ENCODE peak calls at places on chromosomes 7 and 10, in eight cellular contexts. One of them, this sample, is unnamed.

GRCh38 chr7:158057446-158057845 is 530.2 kb downstream of the PTPRN2 start:
- DNase-seq in posterior cingulate gyrus: peak; percentile 2
- DNase-seq in choroid plexus epithelial cell: no peak
- DNase-seq in H4: no peak
- DNase-seq in stimulated activated CD8-positive, alpha-beta memory T cell treated with anti-CD3 and anti-CD28 coated beads, Interleukin-2, amount 100 ng/mL, for 48 hours: no peak
- DNase-seq in stimulated activated CD4-positive, alpha-beta T cell treated with anti-CD3 and anti-CD28 coated beads, Interleukin-4, amount 100 ng/mL, for 24 hours: no peak
- DNase-seq in tibial artery: no peak
- DNase-seq in activated T-helper 1 cell treated with anti-CD3 and anti-CD28 coated beads, Interleukin-2, amount 50 U/mL, for 16 hours: no peak
- DNase-seq in this sample: no peak

GRCh38 chr7:111098011-111098925 is 7.3 kb downstream of the LRRN3 start:
- DNase-seq in stimulated activated CD8-positive, alpha-beta memory T cell treated with anti-CD3 and anti-CD28 coated beads, Interleukin-2, amount 100 ng/mL, for 48 hours: no peak
- DNase-seq in activated T-helper 1 cell treated with anti-CD3 and anti-CD28 coated beads, Interleukin-2, amount 50 U/mL, for 16 hours: peak; percentile 12
- DNase-seq in tibial artery: no peak
- DNase-seq in H4: peak; percentile 59
- DNase-seq in stimulated activated CD4-positive, alpha-beta T cell treated with anti-CD3 and anti-CD28 coated beads, Interleukin-4, amount 100 ng/mL, for 24 hours: peak; percentile 69
- DNase-seq in posterior cingulate gyrus: no peak
- DNase-seq in choroid plexus epithelial cell: peak; percentile 80
- DNase-seq in this sample: peak; percentile 83

GRCh38 chr7:101390901-101391301 is 28.2 kb downstream of the COL26A1 start:
- DNase-seq in activated T-helper 1 cell treated with anti-CD3 and anti-CD28 coated beads, Interleukin-2, amount 50 U/mL, for 16 hours: no peak
- DNase-seq in stimulated activated CD8-positive, alpha-beta memory T cell treated with anti-CD3 and anti-CD28 coated beads, Interleukin-2, amount 100 ng/mL, for 48 hours: peak; percentile 7
- DNase-seq in posterior cingulate gyrus: no peak
- DNase-seq in H4: peak; percentile 31
- DNase-seq in tibial artery: no peak
- DNase-seq in stimulated activated CD4-positive, alpha-beta T cell treated with anti-CD3 and anti-CD28 coated beads, Interleukin-4, amount 100 ng/mL, for 24 hours: peak; percentile 10
- DNase-seq in choroid plexus epithelial cell: peak; percentile 68
- DNase-seq in this sample: peak; percentile 63

GRCh38 chr10:124681091-124681490 is 63.1 kb downstream of the FAM53B start:
- DNase-seq in tibial artery: no peak
- DNase-seq in choroid plexus epithelial cell: no peak
- DNase-seq in posterior cingulate gyrus: no peak
- DNase-seq in H4: no peak
- DNase-seq in stimulated activated CD8-positive, alpha-beta memory T cell treated with anti-CD3 and anti-CD28 coated beads, Interleukin-2, amount 100 ng/mL, for 48 hours: no peak
- DNase-seq in stimulated activated CD4-positive, alpha-beta T cell treated with anti-CD3 and anti-CD28 coated beads, Interleukin-4, amount 100 ng/mL, for 24 hours: no peak
- DNase-seq in activated T-helper 1 cell treated with anti-CD3 and anti-CD28 coated beads, Interleukin-2, amount 50 U/mL, for 16 hours: no peak
- DNase-seq in this sample: no peak

GRCh38 chr10:69726850-69727249 is 74.9 kb upstream of the COL13A1 start:
- DNase-seq in stimulated activated CD8-positive, alpha-beta memory T cell treated with anti-CD3 and anti-CD28 coated beads, Interleukin-2, amount 100 ng/mL, for 48 hours: no peak
- DNase-seq in posterior cingulate gyrus: no peak
- DNase-seq in choroid plexus epithelial cell: no peak
- DNase-seq in tibial artery: no peak
- DNase-seq in stimulated activated CD4-positive, alpha-beta T cell treated with anti-CD3 and anti-CD28 coated beads, Interleukin-4, amount 100 ng/mL, for 24 hours: no peak
- DNase-seq in H4: no peak
- DNase-seq in activated T-helper 1 cell treated with anti-CD3 and anti-CD28 coated beads, Interleukin-2, amount 50 U/mL, for 16 hours: no peak
- DNase-seq in this sample: no peak

GRCh38 chr7:157830331-157830730 is 493.5 kb downstream of the DNAJB6 start:
- DNase-seq in activated T-helper 1 cell treated with anti-CD3 and anti-CD28 coated beads, Interleukin-2, amount 50 U/mL, for 16 hours: no peak
- DNase-seq in H4: no peak
- DNase-seq in posterior cingulate gyrus: no peak
- DNase-seq in stimulated activated CD4-positive, alpha-beta T cell treated with anti-CD3 and anti-CD28 coated beads, Interleukin-4, amount 100 ng/mL, for 24 hours: no peak
- DNase-seq in stimulated activated CD8-positive, alpha-beta memory T cell treated with anti-CD3 and anti-CD28 coated beads, Interleukin-2, amount 100 ng/mL, for 48 hours: no peak
- DNase-seq in choroid plexus epithelial cell: no peak
- DNase-seq in tibial artery: no peak
- DNase-seq in this sample: no peak

GRCh38 chr7:30984359-30985107 is 20.8 kb downstream of the GHRHR start:
- DNase-seq in H4: peak; percentile 93
- DNase-seq in choroid plexus epithelial cell: peak; percentile 14
- DNase-seq in stimulated activated CD4-positive, alpha-beta T cell treated with anti-CD3 and anti-CD28 coated beads, Interleukin-4, amount 100 ng/mL, for 24 hours: no peak
- DNase-seq in activated T-helper 1 cell treated with anti-CD3 and anti-CD28 coated beads, Interleukin-2, amount 50 U/mL, for 16 hours: no peak
- DNase-seq in stimulated activated CD8-positive, alpha-beta memory T cell treated with anti-CD3 and anti-CD28 coated beads, Interleukin-2, amount 100 ng/mL, for 48 hours: no peak
- DNase-seq in posterior cingulate gyrus: no peak
- DNase-seq in tibial artery: no peak
- DNase-seq in this sample: no peak

GRCh38 chr10:91610444-91610843 is 22.4 kb downstream of the PPP1R3C start:
- DNase-seq in choroid plexus epithelial cell: no peak
- DNase-seq in stimulated activated CD4-positive, alpha-beta T cell treated with anti-CD3 and anti-CD28 coated beads, Interleukin-4, amount 100 ng/mL, for 24 hours: no peak
- DNase-seq in H4: no peak
- DNase-seq in stimulated activated CD8-positive, alpha-beta memory T cell treated with anti-CD3 and anti-CD28 coated beads, Interleukin-2, amount 100 ng/mL, for 48 hours: no peak
- DNase-seq in posterior cingulate gyrus: no peak
- DNase-seq in activated T-helper 1 cell treated with anti-CD3 and anti-CD28 coated beads, Interleukin-2, amount 50 U/mL, for 16 hours: no peak
- DNase-seq in tibial artery: no peak
- DNase-seq in this sample: no peak

GRCh38 chr7:101426303-101427011 is 63.8 kb downstream of the COL26A1 start:
- DNase-seq in activated T-helper 1 cell treated with anti-CD3 and anti-CD28 coated beads, Interleukin-2, amount 50 U/mL, for 16 hours: no peak
- DNase-seq in posterior cingulate gyrus: no peak
- DNase-seq in choroid plexus epithelial cell: no peak
- DNase-seq in H4: no peak
- DNase-seq in stimulated activated CD8-positive, alpha-beta memory T cell treated with anti-CD3 and anti-CD28 coated beads, Interleukin-2, amount 100 ng/mL, for 48 hours: no peak
- DNase-seq in tibial artery: no peak
- DNase-seq in stimulated activated CD4-positive, alpha-beta T cell treated with anti-CD3 and anti-CD28 coated beads, Interleukin-4, amount 100 ng/mL, for 24 hours: no peak
- DNase-seq in this sample: no peak

GRCh38 chr7:70193514-70193913 is 595.2 kb downstream of the AUTS2 start:
- DNase-seq in H4: peak; percentile 40
- DNase-seq in stimulated activated CD8-positive, alpha-beta memory T cell treated with anti-CD3 and anti-CD28 coated beads, Interleukin-2, amount 100 ng/mL, for 48 hours: no peak
- DNase-seq in activated T-helper 1 cell treated with anti-CD3 and anti-CD28 coated beads, Interleukin-2, amount 50 U/mL, for 16 hours: no peak
- DNase-seq in stimulated activated CD4-positive, alpha-beta T cell treated with anti-CD3 and anti-CD28 coated beads, Interleukin-4, amount 100 ng/mL, for 24 hours: no peak
- DNase-seq in tibial artery: no peak
- DNase-seq in choroid plexus epithelial cell: peak; percentile 40
- DNase-seq in posterior cingulate gyrus: no peak
- DNase-seq in this sample: no peak

GRCh38 chr10:125802131-125802530 is 20.9 kb downstream of the UROS start:
- DNase-seq in stimulated activated CD4-positive, alpha-beta T cell treated with anti-CD3 and anti-CD28 coated beads, Interleukin-4, amount 100 ng/mL, for 24 hours: no peak
- DNase-seq in stimulated activated CD8-positive, alpha-beta memory T cell treated with anti-CD3 and anti-CD28 coated beads, Interleukin-2, amount 100 ng/mL, for 48 hours: no peak
- DNase-seq in choroid plexus epithelial cell: no peak
- DNase-seq in posterior cingulate gyrus: no peak
- DNase-seq in activated T-helper 1 cell treated with anti-CD3 and anti-CD28 coated beads, Interleukin-2, amount 50 U/mL, for 16 hours: no peak
- DNase-seq in tibial artery: no peak
- DNase-seq in H4: no peak
- DNase-seq in this sample: no peak

GRCh38 chr7:5082806-5083205 is 37.1 kb downstream of the RBAK start:
- DNase-seq in choroid plexus epithelial cell: no peak
- DNase-seq in posterior cingulate gyrus: no peak
- DNase-seq in H4: no peak
- DNase-seq in stimulated activated CD4-positive, alpha-beta T cell treated with anti-CD3 and anti-CD28 coated beads, Interleukin-4, amount 100 ng/mL, for 24 hours: no peak
- DNase-seq in activated T-helper 1 cell treated with anti-CD3 and anti-CD28 coated beads, Interleukin-2, amount 50 U/mL, for 16 hours: no peak
- DNase-seq in stimulated activated CD8-positive, alpha-beta memory T cell treated with anti-CD3 and anti-CD28 coated beads, Interleukin-2, amount 100 ng/mL, for 48 hours: no peak
- DNase-seq in tibial artery: no peak
- DNase-seq in this sample: no peak

GRCh38 chr7:17665029-17665428 is 275.3 kb downstream of the SNX13 start:
- DNase-seq in stimulated activated CD8-positive, alpha-beta memory T cell treated with anti-CD3 and anti-CD28 coated beads, Interleukin-2, amount 100 ng/mL, for 48 hours: no peak
- DNase-seq in H4: no peak
- DNase-seq in stimulated activated CD4-positive, alpha-beta T cell treated with anti-CD3 and anti-CD28 coated beads, Interleukin-4, amount 100 ng/mL, for 24 hours: no peak
- DNase-seq in choroid plexus epithelial cell: no peak
- DNase-seq in activated T-helper 1 cell treated with anti-CD3 and anti-CD28 coated beads, Interleukin-2, amount 50 U/mL, for 16 hours: no peak
- DNase-seq in tibial artery: no peak
- DNase-seq in posterior cingulate gyrus: no peak
- DNase-seq in this sample: no peak

GRCh38 chr10:93856349-93857140 is 37.2 kb upstream of the SLC35G1 start:
- DNase-seq in activated T-helper 1 cell treated with anti-CD3 and anti-CD28 coated beads, Interleukin-2, amount 50 U/mL, for 16 hours: no peak
- DNase-seq in tibial artery: no peak
- DNase-seq in stimulated activated CD4-positive, alpha-beta T cell treated with anti-CD3 and anti-CD28 coated beads, Interleukin-4, amount 100 ng/mL, for 24 hours: no peak
- DNase-seq in stimulated activated CD8-positive, alpha-beta memory T cell treated with anti-CD3 and anti-CD28 coated beads, Interleukin-2, amount 100 ng/mL, for 48 hours: no peak
- DNase-seq in choroid plexus epithelial cell: no peak
- DNase-seq in H4: no peak
- DNase-seq in posterior cingulate gyrus: no peak
- DNase-seq in this sample: no peak

GRCh38 chr7:151231080-151231479 is 1.2 kb upstream of the CHPF2 start:
- DNase-seq in H4: no peak
- DNase-seq in activated T-helper 1 cell treated with anti-CD3 and anti-CD28 coated beads, Interleukin-2, amount 50 U/mL, for 16 hours: no peak
- DNase-seq in tibial artery: no peak
- DNase-seq in stimulated activated CD4-positive, alpha-beta T cell treated with anti-CD3 and anti-CD28 coated beads, Interleukin-4, amount 100 ng/mL, for 24 hours: no peak
- DNase-seq in choroid plexus epithelial cell: no peak
- DNase-seq in posterior cingulate gyrus: no peak
- DNase-seq in stimulated activated CD8-positive, alpha-beta memory T cell treated with anti-CD3 and anti-CD28 coated beads, Interleukin-2, amount 100 ng/mL, for 48 hours: no peak
- DNase-seq in this sample: no peak

This sample was measured in activated naive CD4-positive, alpha-beta T cell treated with anti-CD3 and anti-CD28 coated beads for 36 hours.